ENCODE peak calls at places on chromosome 12, in ten cellular contexts. W is naive thymus-derived CD4-positive, alpha-beta T cell; T is hepatocyte; F is upper lobe of right lung; P is fibroblast of lung; J is A549; U is brain microvascular endothelial cell; H is heart left ventricle; M is CD4-positive, alpha-beta memory T cell; Q is Panc1. O is an unnamed sample.

GRCh38 chr12:53599579-53599978 is 26.6 kb downstream of the ATF7 start:
- DNase-seq in W (no peak), T (no peak), F (no peak), P (no peak), J (no peak), U (no peak), H (no peak), M (no peak), Q (no peak), O (no peak)

GRCh38 chr12:103783744-103784664 is 57.0 kb downstream of the NT5DC3 start:
- DNase-seq in W (no peak), T (no peak), F (no peak), P (no peak), J (no peak), U (no peak), H (no peak), M (no peak), Q (no peak), O (no peak)

GRCh38 chr12:71627438-71628002 is 36.1 kb downstream of the ZFC3H1 start:
- DNase-seq in W (no peak), T (no peak), F (no peak), P (no peak), J (no peak), U (no peak), H (no peak), M (no peak), Q (no peak), O (no peak)

GRCh38 chr12:126926023-126926600 is 1340.9 kb upstream of the TMEM132C start:
- DNase-seq in W (no peak), T (no peak), F (no peak), P (no peak), J (no peak), U (no peak), H (no peak), M (no peak), Q (no peak), O (no peak)

GRCh38 chr12:99975321-99975720 is 9.4 kb downstream of the ANKS1B start:
- DNase-seq in W (no peak), T (no peak), F (no peak), P (peak), J (no peak), U (no peak), H (no peak), M (no peak), Q (no peak), O (no peak)

GRCh38 chr12:78866518-78866917 is 1.9 kb downstream of the SYT1 start:
- DNase-seq in W (no peak), T (no peak), F (no peak), P (peak), J (no peak), U (no peak), H (no peak), M (no peak), Q (no peak), O (no peak)

GRCh38 chr12:131912526-131913274 is 16.4 kb upstream of the PUS1 start:
- DNase-seq in W (no peak), T (peak), F (no peak), P (peak), J (peak), U (peak), H (peak), M (no peak), Q (no peak), O (no peak)

GRCh38 chr12:121036810-121037326 is 2.2 kb downstream of the OASL start:
- DNase-seq in W (peak), T (peak), F (peak), P (peak), J (peak), U (peak), H (no peak), M (peak), Q (no peak), O (no peak)

GRCh38 chr12:132445884-132446471 is 44.0 kb upstream of the FBRSL1 start:
- DNase-seq in W (peak), T (peak), F (peak), P (peak), J (peak), U (peak), H (no peak), M (peak), Q (peak), O (peak)

GRCh38 chr12:68225576-68226476 is at the start of gene IL26:
- DNase-seq in W (no peak), T (no peak), F (no peak), P (no peak), J (no peak), U (no peak), H (no peak), M (peak), Q (no peak), O (no peak)

GRCh38 chr12:92933606-92934005 is 4.5 kb upstream of the EEA1 start:
- DNase-seq in W (no peak), T (no peak), F (no peak), P (no peak), J (no peak), U (no peak), H (no peak), M (no peak), Q (no peak), O (no peak)

GRCh38 chr12:8145754-8146415 is 10.9 kb upstream of the ZNF705A start:
- DNase-seq in W (no peak), T (peak), F (peak), P (peak), J (no peak), U (peak), H (peak), M (no peak), Q (no peak), O (no peak)

GRCh38 chr12:14260011-14260993 is 105.2 kb upstream of the ATF7IP start:
- DNase-seq in W (no peak), T (peak), F (peak), P (peak), J (no peak), U (peak), H (peak), M (no peak), Q (no peak), O (peak)

GRCh38 chr12:92226961-92227360 is 81.3 kb upstream of the BTG1 start:
- DNase-seq in W (no peak), T (no peak), F (no peak), P (no peak), J (no peak), U (no peak), H (no peak), M (no peak), Q (no peak), O (no peak)

GRCh38 chr12:43210437-43211197 is 341.4 kb downstream of the ADAMTS20 start:
- DNase-seq in W (no peak), T (no peak), F (no peak), P (peak), J (no peak), U (peak), H (no peak), M (no peak), Q (no peak), O (no peak)

GRCh38 chr12:109310247-109311125 is 1.4 kb upstream of the FOXN4 start:
- DNase-seq in W (no peak), T (no peak), F (no peak), P (no peak), J (no peak), U (no peak), H (no peak), M (peak), Q (no peak), O (no peak)

GRCh38 chr12:90622431-90622830 is 332.5 kb downstream of the CCER1 start:
- DNase-seq in W (no peak), T (no peak), F (no peak), P (peak), J (no peak), U (peak), H (no peak), M (no peak), Q (no peak), O (no peak)

GRCh38 chr12:63841611-63842010 is 2.9 kb upstream of the SRGAP1 start:
- DNase-seq in W (no peak), T (no peak), F (no peak), P (no peak), J (no peak), U (no peak), H (no peak), M (no peak), Q (no peak), O (no peak)

GRCh38 chr12:18217981-18218380 is 43.3 kb upstream of the PIK3C2G start:
- DNase-seq in W (no peak), T (no peak), F (no peak), P (peak), J (no peak), U (no peak), H (no peak), M (no peak), Q (no peak), O (no peak)

GRCh38 chr12:26318661-26319068 is 123.3 kb downstream of the SSPN start:
- DNase-seq in W (no peak), T (peak), F (peak), P (peak), J (no peak), U (peak), H (peak), M (no peak), Q (peak), O (peak)

GRCh38 chr12:117162649-117163048 is 27.6 kb downstream of the FBXO21 start:
- DNase-seq in W (no peak), T (no peak), F (no peak), P (no peak), J (no peak), U (no peak), H (no peak), M (no peak), Q (no peak), O (no peak)

GRCh38 chr12:112852810-112853209 is 54.0 kb upstream of the OAS1 start:
- DNase-seq in W (no peak), T (no peak), F (no peak), P (no peak), J (no peak), U (no peak), H (no peak), M (no peak), Q (no peak), O (no peak)

GRCh38 chr12:114190971-114191370 is 215.0 kb downstream of the TBX5 start:
- DNase-seq in W (no peak), T (no peak), F (no peak), P (no peak), J (no peak), U (no peak), H (no peak), M (no peak), Q (no peak), O (no peak)

GRCh38 chr12:114185036-114185435 is 218.9 kb upstream of the RBM19 start:
- DNase-seq in W (no peak), T (no peak), F (no peak), P (no peak), J (no peak), U (no peak), H (no peak), M (no peak), Q (no peak), O (no peak)

GRCh38 chr12:114192013-114192412 is 213.9 kb downstream of the TBX5 start:
- DNase-seq in W (no peak), T (no peak), F (no peak), P (no peak), J (no peak), U (no peak), H (no peak), M (no peak), Q (no peak), O (no peak)

GRCh38 chr12:114189266-114189665 is 216.7 kb downstream of the TBX5 start:
- DNase-seq in W (no peak), T (no peak), F (no peak), P (no peak), J (no peak), U (no peak), H (no peak), M (no peak), Q (no peak), O (no peak)

GRCh38 chr12:114186241-114187002 is 219.5 kb downstream of the TBX5 start:
- DNase-seq in W (no peak), T (no peak), F (no peak), P (no peak), J (no peak), U (no peak), H (no peak), M (no peak), Q (no peak), O (no peak)
- H3K27ac ChIP-seq in W (no peak), T (no peak), F (no peak), P (no peak), J (no peak), U (no peak), H (no peak), M (no peak), Q (no peak), O (no peak)

DNA sequence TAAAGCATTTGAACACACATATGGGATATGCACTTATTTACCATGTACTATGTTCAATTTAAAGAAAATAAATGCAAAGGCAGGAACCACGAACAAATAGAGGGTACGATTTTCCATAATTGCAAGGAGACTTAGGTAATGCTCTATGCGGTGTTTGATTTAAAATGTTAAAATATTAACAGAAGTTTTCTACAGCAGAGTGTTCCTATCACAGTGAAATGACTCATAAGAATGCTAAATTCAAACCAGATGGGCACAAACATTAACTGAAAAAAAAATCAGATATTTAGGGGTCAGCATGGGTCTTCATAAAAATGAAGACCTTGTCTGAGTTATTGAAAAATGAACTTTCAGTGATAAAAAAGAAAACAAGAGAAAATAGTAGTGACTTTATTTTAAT is 65.4 kb downstream of the LLPH start:
- DNase-seq in W (no peak), T (no peak), F (no peak), P (peak), J (no peak), U (no peak), H (no peak), M (no peak), Q (no peak), O (no peak)
- H3K27ac ChIP-seq in W (no peak), T (peak), F (no peak), P (no peak), J (no peak), U (no peak), H (no peak), M (no peak), Q (no peak), O (no peak)

DNA sequence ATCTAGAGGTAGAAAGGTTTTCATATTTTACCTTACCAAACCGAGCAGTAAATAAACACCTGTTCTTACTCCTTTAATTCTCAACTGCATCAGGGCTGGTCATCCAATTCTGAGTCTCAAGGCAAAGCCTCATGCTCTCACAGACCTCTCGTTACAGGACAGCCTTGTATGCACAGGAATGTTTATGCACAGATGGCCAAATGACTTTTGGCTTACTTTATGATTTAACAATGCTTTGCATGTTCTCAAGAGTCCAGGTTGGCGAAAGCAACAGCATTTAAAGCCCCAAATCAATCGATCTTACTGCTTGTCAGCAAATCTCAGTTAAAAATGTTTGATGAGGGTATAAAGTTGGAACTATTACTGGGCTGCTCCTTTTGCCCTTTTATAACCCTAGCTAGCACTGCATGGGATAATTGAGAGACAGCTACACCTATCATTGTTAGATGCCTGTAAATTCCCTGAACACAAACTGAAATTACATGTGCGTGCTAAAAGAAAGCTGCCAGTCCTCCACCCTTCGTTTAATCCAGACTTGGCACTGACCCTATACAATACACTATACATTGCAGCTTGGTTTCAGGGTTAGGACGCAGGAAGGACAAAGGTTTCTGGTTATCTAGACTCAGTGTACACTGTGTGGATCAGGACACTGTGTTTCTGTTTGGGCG is 63.6 kb downstream of the TMCC3 start:
- DNase-seq in W (no peak), T (no peak), F (no peak), P (peak), J (no peak), U (no peak), H (no peak), M (no peak), Q (no peak), O (no peak)
- H3K27ac ChIP-seq in W (no peak), T (no peak), F (peak), P (no peak), J (no peak), U (no peak), H (peak), M (no peak), Q (no peak), O (peak)

GRCh38 chr12:29157486-29157946 is 8.4 kb downstream of the FAR2 start:
- DNase-seq in W (no peak), T (no peak), F (no peak), P (peak), J (no peak), U (peak), H (no peak), M (no peak), Q (no peak), O (no peak)
- H3K27ac ChIP-seq in W (no peak), T (no peak), F (no peak), P (no peak), J (no peak), U (peak), H (no peak), M (no peak), Q (no peak), O (no peak)

GRCh38 chr12:2287151-2287550 is 234.4 kb downstream of the CACNA1C start:
- DNase-seq in W (no peak), T (no peak), F (peak), P (no peak), J (no peak), U (no peak), H (no peak), M (no peak), Q (no peak), O (no peak)
- H3K27ac ChIP-seq in W (no peak), T (peak), F (peak), P (peak), J (no peak), U (no peak), H (peak), M (no peak), Q (no peak), O (no peak)

GRCh38 chr12:12839886-12840285 is 26.7 kb downstream of the DDX47 start:
- DNase-seq in W (no peak), T (peak), F (peak), P (peak), J (peak), U (peak), H (no peak), M (no peak), Q (peak), O (peak)
- H3K27ac ChIP-seq in W (peak), T (peak), F (no peak), P (peak), J (peak), U (peak), H (no peak), M (no peak), Q (peak), O (peak)